ENCODE peak calls at places on chromosomes 5 and 9, in four cellular contexts. G, Z, K and C are unnamed samples.

GRCh38 chr9:113375057-113376023 is 1.4 kb downstream of the HDHD3 start:
- DNase-seq in G (no peak), Z (no peak), K (no peak), C (no peak)

GRCh38 chr5:40578501-40579451 is 100.9 kb upstream of the PTGER4 start:
- DNase-seq in G (no peak), Z (no peak), K (peak; percentile 36), C (no peak)

GRCh38 chr5:163189023-163189553 is 248.3 kb upstream of the CCNG1 start:
- DNase-seq in G (no peak), K (no peak), Z (no peak), C (no peak)

GRCh38 chr5:157085930-157086329 is 22.9 kb downstream of the HAVCR2 start:
- DNase-seq in G (no peak), K (no peak), Z (no peak), C (no peak)

GRCh38 chr5:14405267-14405666 is 176.3 kb upstream of the OTULINL start:
- DNase-seq in K (no peak), G (no peak), Z (no peak), C (no peak)

GRCh38 chr5:1282139-1282992 is 12.5 kb downstream of the TERT start:
- DNase-seq in Z (no peak), G (no peak), K (peak; percentile 66), C (no peak)

GRCh38 chr9:123113185-123113584 is 79.7 kb downstream of the GPR21 start:
- DNase-seq in K (no peak), G (no peak), Z (no peak), C (no peak)

GRCh38 chr9:114017741-114018715 is 60.1 kb downstream of the AMBP start:
- DNase-seq in K (no peak), Z (no peak), G (peak; percentile 10), C (no peak)

GRCh38 chr5:143345671-143346440 is 57.6 kb downstream of the NR3C1 start:
- DNase-seq in Z (no peak), G (no peak), K (no peak), C (no peak)

GRCh38 chr5:40410939-40411635 is 268.6 kb upstream of the PTGER4 start:
- DNase-seq in G (no peak), K (peak; percentile 71), Z (no peak), C (no peak)

GRCh38 chr9:91220021-91220420 is 141.7 kb downstream of the AUH start:
- DNase-seq in G (no peak), Z (no peak), K (no peak), C (no peak)

GRCh38 chr5:73999306-73999705 is 373.3 kb downstream of the ARHGEF28 start:
- DNase-seq in Z (no peak), K (no peak), G (no peak), C (peak; percentile 66)

GRCh38 chr5:138831703-138832102 is 43.4 kb downstream of the LRRTM2 start:
- DNase-seq in Z (no peak), K (peak; percentile 59), G (no peak), C (no peak)

GRCh38 chr5:67720162-67720772 is 495.3 kb upstream of the PIK3R1 start:
- DNase-seq in Z (no peak), K (no peak), G (no peak), C (no peak)

GRCh38 chr5:176543428-176544182 is 5.5 kb upstream of the CDHR2 start:
- DNase-seq in G (peak; percentile 70), Z (peak; percentile 57), K (peak; percentile 44), C (peak; percentile 74)

GRCh38 chr9:100281069-100281468 is 71.7 kb downstream of the TEX10 start:
- DNase-seq in K (no peak), G (no peak), Z (no peak), C (no peak)

GRCh38 chr5:60323596-60323995 is 376.4 kb downstream of the DEPDC1B start:
- DNase-seq in K (no peak), Z (no peak), G (no peak), C (no peak)

GRCh38 chr9:108786756-108787663 is 68.8 kb downstream of the ACTL7B start:
- DNase-seq in Z (no peak), K (peak; percentile 82), G (no peak), C (no peak)

GRCh38 chr5:67104859-67105258 is 91.7 kb downstream of the CD180 start:
- DNase-seq in Z (no peak), G (no peak), K (no peak), C (no peak)

GRCh38 chr9:127450170-127450830 is 906 bp downstream of the RPL12 start:
- DNase-seq in K (peak; percentile 42), G (no peak), Z (no peak), C (no peak)

GRCh38 chr9:97568461-97569275 is 64.5 kb downstream of the TSTD2 start:
- DNase-seq in K (no peak), Z (no peak), G (no peak), C (no peak)

GRCh38 chr5:8848362-8848761 is 697.5 kb downstream of the SEMA5A start:
- DNase-seq in K (no peak), Z (no peak), G (no peak), C (no peak)

GRCh38 chr9:1647776-1648175 is 367.4 kb upstream of the SMARCA2 start:
- DNase-seq in K (peak; percentile 0), G (no peak), Z (no peak), C (peak; percentile 26)

GRCh38 chr9:22452415-22453010 is 5.9 kb downstream of the DMRTA1 start:
- DNase-seq in G (no peak), Z (peak; percentile 33), K (peak; percentile 20), C (peak; percentile 71)

GRCh38 chr9:85527331-85528015 is 214.3 kb downstream of the AGTPBP1 start:
- DNase-seq in G (peak; percentile 66), Z (no peak), K (no peak), C (no peak)

GRCh38 chr5:42542106-42542505 is 118.9 kb downstream of the GHR start:
- DNase-seq in G (no peak), Z (no peak), K (no peak), C (no peak)

GRCh38 chr5:179152941-179153340 is 92.8 kb downstream of the ZNF354C start:
- DNase-seq in Z (no peak), K (no peak), G (no peak), C (no peak)

GRCh38 chr9:22097712-22098111 is 88.6 kb upstream of the CDKN2B start:
- DNase-seq in Z (no peak), G (no peak), K (peak; percentile 96), C (no peak)

GRCh38 chr9:33785914-33786313 is 9.4 kb upstream of the PRSS3 start:
- DNase-seq in Z (no peak), G (no peak), K (peak; percentile 45), C (no peak)

GRCh38 chr5:17813214-17813613 is 179.0 kb downstream of the TAF11L14 start:
- DNase-seq in K (no peak), G (no peak), Z (no peak), C (no peak)

GRCh38 chr5:99590806-99591205 is 662.0 kb upstream of the CHD1 start:
- DNase-seq in Z (no peak), K (no peak), G (no peak), C (no peak)

GRCh38 chr5:157965989-157966388 is 107.0 kb upstream of the CLINT1 start:
- DNase-seq in Z (no peak), G (no peak), K (no peak), C (no peak)

GRCh38 chr5:37606632-37607248 is 227.6 kb downstream of the WDR70 start:
- DNase-seq in K (no peak), Z (no peak), G (no peak), C (no peak)

GRCh38 chr5:152378730-152379129 is 26.3 kb downstream of the NMUR2 start:
- DNase-seq in K (no peak), G (no peak), Z (no peak), C (no peak)

GRCh38 chr5:118253401-118254061 is 734.8 kb downstream of the DTWD2 start:
- DNase-seq in G (no peak), Z (no peak), K (no peak), C (peak; percentile 89)